ENCODE peak calls at places on chromosomes 16 and 17, in eight cellular contexts. F is mucosa of descending colon, M is lower leg skin, A is A549, Y is foreskin fibroblast, U is tibial artery, E is uterus, Q is psoas muscle. S is an unnamed sample.

GRCh38 chr16:89972244-89973234 is 24.0 kb downstream of the DEF8 start:
- DNase-seq in A (peak; percentile 99), E (peak; percentile 89), M (peak; percentile 98), Q (peak; percentile 94), F (peak; percentile 95), Y (peak; percentile 96), U (peak; percentile 93), S (peak; percentile 92)

GRCh38 chr17:18267927-18268711 is 7.7 kb downstream of the MIEF2 start:
- DNase-seq in E (no peak), F (no peak), U (no peak), Q (no peak), A (no peak), M (no peak), Y (peak; percentile 64), S (peak; percentile 16)

GRCh38 chr17:47275245-47275984 is 21.8 kb downstream of the ITGB3 start:
- DNase-seq in A (no peak), M (peak; percentile 96), E (peak; percentile 96), Q (peak; percentile 88), Y (peak; percentile 98), U (peak; percentile 97), F (peak; percentile 79), S (peak; percentile 72)

GRCh38 chr16:50202926-50203624 is 50.0 kb downstream of the TENT4B start:
- DNase-seq in Q (no peak), Y (peak; percentile 92), U (no peak), E (no peak), F (no peak), A (peak; percentile 76), M (no peak), S (peak; percentile 95)

GRCh38 chr17:70138309-70138865 is 30.9 kb upstream of the KCNJ2 start:
- DNase-seq in E (no peak), A (no peak), M (no peak), Y (peak; percentile 70), Q (no peak), U (no peak), F (no peak), S (peak; percentile 14)

GRCh38 chr16:78503501-78504110 is 404.2 kb downstream of the WWOX start:
- DNase-seq in Q (no peak), A (peak; percentile 10), U (no peak), F (no peak), M (no peak), Y (peak; percentile 10), E (peak; percentile 54), S (peak; percentile 64)

GRCh38 chr17:1110844-1111598 is 68.8 kb downstream of the ABR start:
- DNase-seq in U (peak; percentile 97), F (peak; percentile 79), Q (peak; percentile 76), Y (peak; percentile 89), A (peak; percentile 90), M (peak; percentile 94), E (peak; percentile 55), S (peak; percentile 79)

GRCh38 chr16:85851034-85851780 is 47.8 kb upstream of the IRF8 start:
- DNase-seq in F (no peak), A (no peak), M (peak; percentile 61), Y (no peak), U (peak; percentile 34), Q (no peak), E (no peak), S (no peak)

GRCh38 chr17:42323268-42323773 is 35.0 kb downstream of the STAT5A start:
- DNase-seq in Q (no peak), F (no peak), E (no peak), Y (no peak), U (no peak), M (no peak), A (no peak), S (no peak)

GRCh38 chr17:39110435-39111136 is 40.9 kb downstream of the PLXDC1 start:
- DNase-seq in A (no peak), E (no peak), M (no peak), Q (no peak), U (no peak), Y (no peak), F (no peak), S (no peak)

GRCh38 chr17:49784636-49785035 is 3.8 kb upstream of the KAT7 start:
- DNase-seq in Y (no peak), F (no peak), U (no peak), Q (no peak), E (no peak), A (no peak), M (no peak), S (no peak)

GRCh38 chr16:70512456-70512855 is 10.9 kb downstream of the COG4 start:
- DNase-seq in F (no peak), U (no peak), Y (peak; percentile 39), M (no peak), A (no peak), Q (peak; percentile 23), E (no peak), S (no peak)

GRCh38 chr17:9576521-9577401 is at the start of gene CFAP52:
- DNase-seq in U (peak; percentile 86), Y (peak; percentile 93), M (peak; percentile 92), F (peak; percentile 79), E (peak; percentile 82), Q (peak; percentile 73), A (peak; percentile 84), S (peak; percentile 82)

GRCh38 chr17:72219136-72219823 is 98.5 kb downstream of the SOX9 start:
- DNase-seq in M (no peak), U (no peak), Y (peak; percentile 13), Q (no peak), A (no peak), F (no peak), E (no peak), S (no peak)

GRCh38 chr16:27769561-27770222 is 219.7 kb downstream of the KATNIP start:
- DNase-seq in A (no peak), Q (no peak), U (no peak), F (no peak), M (no peak), E (no peak), Y (no peak), S (peak; percentile 59)

GRCh38 chr17:6596076-6596475 is 39.7 kb upstream of the PITPNM3 start:
- DNase-seq in Q (no peak), Y (no peak), U (no peak), E (no peak), M (no peak), A (no peak), F (no peak), S (no peak)

GRCh38 chr16:15434425-15435215 is at the start of gene BMERB1:
- DNase-seq in Q (peak; percentile 85), E (peak; percentile 74), M (peak; percentile 92), U (peak; percentile 91), A (peak; percentile 77), Y (peak; percentile 93), F (peak; percentile 67), S (peak; percentile 77)

GRCh38 chr17:40168262-40168832 is 8.9 kb upstream of the RAPGEFL1 start:
- DNase-seq in U (no peak), A (peak; percentile 77), E (no peak), M (no peak), Q (no peak), Y (peak; percentile 74), F (no peak), S (peak; percentile 87)

GRCh38 chr17:1730345-1731193 is 6.1 kb downstream of the WDR81 start:
- DNase-seq in M (peak; percentile 95), A (no peak), Q (peak; percentile 92), E (peak; percentile 95), F (peak; percentile 85), U (peak; percentile 88), Y (peak; percentile 93), S (peak; percentile 90)

GRCh38 chr17:80229011-80229410 is 8.8 kb downstream of the SLC26A11 start:
- DNase-seq in A (no peak), Q (no peak), Y (no peak), U (no peak), E (no peak), F (no peak), M (no peak), S (no peak)

GRCh38 chr17:42509916-42510315 is 26.1 kb upstream of the NAGLU start:
- DNase-seq in E (no peak), M (no peak), Y (no peak), Q (no peak), A (no peak), F (no peak), U (no peak), S (no peak)

GRCh38 chr16:70381604-70382342 is 35.1 kb downstream of the DDX19A start:
- DNase-seq in A (no peak), U (no peak), F (no peak), E (no peak), Q (no peak), M (no peak), Y (no peak), S (no peak)

GRCh38 chr17:81438024-81438664 is 42.9 kb downstream of the BAHCC1 start:
- DNase-seq in A (no peak), E (no peak), M (no peak), Y (no peak), Q (no peak), U (no peak), F (no peak), S (no peak)

GRCh38 chr16:71626858-71627213 is 852 bp downstream of the MARVELD3 start:
- DNase-seq in F (peak; percentile 91), Y (no peak), Q (no peak), E (no peak), U (peak; percentile 66), M (no peak), A (peak; percentile 45), S (no peak)
- H3K4me3 ChIP-seq in F (peak overlapping the region; percentile 63), Y (peak overlapping the region; percentile 19), Q (peak overlapping the region; percentile 54), E (no peak overlapping the region), U (peak overlapping the region; percentile 43), M (peak overlapping the region; percentile 10), A (peak overlapping the region; percentile 61), S (no peak overlapping the region)

DNA sequence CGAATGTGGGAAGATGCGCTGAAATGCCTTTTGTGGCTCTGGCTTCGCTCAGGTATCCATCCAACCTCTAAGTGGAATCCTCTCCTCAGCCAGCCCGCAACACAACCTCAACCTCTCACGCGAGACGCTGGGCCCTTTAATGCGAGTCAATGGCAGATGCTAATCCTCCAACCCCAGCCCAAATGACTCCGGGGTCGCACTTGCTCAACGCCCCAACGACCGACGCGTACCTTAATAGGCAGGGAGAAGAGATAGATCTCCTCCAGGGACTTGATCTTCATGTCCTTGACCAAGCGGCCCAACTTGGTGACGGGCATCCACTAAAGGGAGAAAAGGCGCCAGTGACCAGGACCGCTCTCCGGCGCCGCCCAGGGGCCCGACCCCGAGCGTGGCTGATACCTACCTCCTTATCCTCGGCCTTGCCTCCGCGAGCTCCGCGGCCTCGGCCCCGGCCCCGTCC is 550 bp downstream of the RPS2 start:
- DNase-seq in M (peak; percentile 89), Q (peak; percentile 54), E (no peak), F (no peak), U (no peak), A (no peak), Y (peak; percentile 54), S (peak; percentile 43)
- TF ChIP-seq CTCF in M (no peak), Q (no peak), E (no peak), F (no peak), U (no peak), A (no peak), Y (no peak), S (no peak)

GRCh38 chr17:8016632-8017424 is 14.4 kb downstream of the GUCY2D start:
- DNase-seq in Q (no peak), M (peak; percentile 86), U (no peak), A (peak; percentile 62), F (no peak), Y (no peak), E (no peak), S (peak; percentile 56)
- H3K4me3 ChIP-seq in Q (peak overlapping the region; percentile 53), M (peak overlapping the region; percentile 16), U (peak overlapping the region; percentile 35), A (peak overlapping the region; percentile 47), F (no peak overlapping the region), Y (peak overlapping the region; percentile 29), E (peak overlapping the region; percentile 12), S (peak overlapping the region; percentile 36)

GRCh38 chr16:9695152-9695551 is 487.1 kb downstream of the GRIN2A start:
- DNase-seq in M (no peak), Q (no peak), F (no peak), E (no peak), A (no peak), U (no peak), Y (no peak), S (no peak)
- TF ChIP-seq CTCF in M (no peak), Q (no peak), F (no peak), E (no peak), A (no peak), U (no peak), Y (no peak), S (no peak)

S was measured in fibroblast of pulmonary artery.